ENCODE peak calls at places on chromosomes 13 and 19, in seven cellular contexts. U is right cardiac atrium; I is heart right ventricle; K is dermis blood vessel endothelial cell; A is dorsolateral prefrontal cortex; X is stomach; G is activated CD8-positive, alpha-beta memory T cell treated with anti-CD3 and anti-CD28 coated beads for 1 hour. D is an unnamed sample.

GRCh38 chr19:47615230-47615629 is 6.3 kb downstream of the BICRA start:
- DNase-seq in K (no peak), A (no peak), X (no peak), G (no peak), U (no peak), I (no peak), D (no peak)

GRCh38 chr19:6071103-6071485 is 39.2 kb downstream of the RFX2 start:
- DNase-seq in K (no peak), I (no peak), G (no peak), U (no peak), X (no peak), A (no peak), D (peak; percentile 25)

GRCh38 chr13:102945324-102945815 is 99.5 kb downstream of the ERCC5 start:
- DNase-seq in A (no peak), I (no peak), K (no peak), G (no peak), X (no peak), U (no peak), D (no peak)

GRCh38 chr19:1631557-1632100 is 20.8 kb downstream of the TCF3 start:
- DNase-seq in U (peak; percentile 52), K (no peak), A (no peak), G (no peak), X (no peak), I (no peak), D (no peak)

GRCh38 chr19:343451-343931 is 1.1 kb downstream of the MIER2 start:
- DNase-seq in A (no peak), K (peak; percentile 31), G (no peak), U (no peak), I (no peak), X (no peak), D (no peak)

GRCh38 chr13:100673376-100673830 is 1.2 kb downstream of the TMTC4 start:
- DNase-seq in X (no peak), I (peak; percentile 20), G (no peak), K (no peak), U (peak; percentile 66), A (no peak), D (no peak)

GRCh38 chr19:45645631-45646344 is 6.6 kb upstream of the EML2 start:
- DNase-seq in I (peak; percentile 84), K (peak; percentile 92), G (no peak), A (peak; percentile 90), X (peak; percentile 88), U (peak; percentile 89), D (peak; percentile 56)

GRCh38 chr19:2056810-2057192 is 5.8 kb upstream of the MKNK2 start:
- DNase-seq in K (no peak), G (no peak), U (peak; percentile 76), A (no peak), I (no peak), X (no peak), D (no peak)

GRCh38 chr13:46771693-46772092 is 25.3 kb downstream of the ESD start:
- DNase-seq in I (no peak), A (no peak), K (no peak), G (no peak), X (no peak), U (no peak), D (no peak)

GRCh38 chr19:1822210-1822609 is 10.1 kb upstream of the ATP8B3 start:
- DNase-seq in A (no peak), G (no peak), K (no peak), X (no peak), U (peak; percentile 35), I (no peak), D (no peak)

GRCh38 chr13:111382411-111382810 is 62.0 kb downstream of the TEX29 start:
- DNase-seq in X (peak; percentile 9), U (no peak), G (no peak), A (no peak), I (no peak), K (no peak), D (no peak)

GRCh38 chr19:57212109-57212508 is 18.7 kb upstream of the AURKC start:
- DNase-seq in U (no peak), A (no peak), X (no peak), I (no peak), G (no peak), K (no peak), D (no peak)

GRCh38 chr13:111219306-111219705 is 101.1 kb upstream of the TEX29 start:
- DNase-seq in X (no peak), A (no peak), U (peak; percentile 67), G (no peak), K (no peak), I (no peak), D (no peak)

GRCh38 chr19:16226878-16227836 is 29.4 kb downstream of the AP1M1 start:
- DNase-seq in U (no peak), I (no peak), A (no peak), G (no peak), X (no peak), K (no peak), D (no peak)

GRCh38 chr19:50387176-50387867 is 3.2 kb downstream of the POLD1 start:
- DNase-seq in K (peak; percentile 44), U (peak; percentile 23), I (no peak), G (no peak), A (no peak), X (no peak), D (no peak)

GRCh38 chr13:79710376-79710775 is 229.4 kb downstream of the NDFIP2 start:
- DNase-seq in A (no peak), X (no peak), G (no peak), I (no peak), K (no peak), U (no peak), D (no peak)

GRCh38 chr13:98919566-98919965 is 58.3 kb downstream of the DOCK9 start:
- DNase-seq in G (no peak), X (no peak), A (no peak), K (no peak), U (no peak), I (no peak), D (no peak)

GRCh38 chr19:55670280-55671053 is 4.6 kb upstream of the EPN1 start:
- DNase-seq in X (no peak), U (peak; percentile 81), G (no peak), I (no peak), K (peak; percentile 35), A (no peak), D (no peak)

GRCh38 chr13:97659602-97660001 is 225.6 kb downstream of the RAP2A start:
- DNase-seq in I (no peak), A (no peak), K (peak; percentile 74), X (no peak), G (no peak), U (no peak), D (no peak)